ENCODE peak calls at places on chromosome 11, in nine cellular contexts. One of them, this sample, is unnamed.

GRCh38 chr11:46116007-46116711 is 5.1 kb downstream of the PHF21A start:
- DNase-seq in activated CD4-positive, alpha-beta T cell treated with anti-CD3 and anti-CD28 coated beads for 24 hours: no peak
- DNase-seq in bronchial epithelial cell: no peak
- DNase-seq in GOT3: no peak
- DNase-seq in naive thymus-derived CD8-positive, alpha-beta T cell: no peak
- DNase-seq in ureter: no peak
- DNase-seq in EH: no peak
- DNase-seq in activated T-helper 1 cell treated with anti-CD3 and anti-CD28 coated beads, Interleukin-12 subunit alpha, Interleukin-12 subunit beta, Interleukin-2, Interleukin-4 antibody, amounts not matched to agents 30 ng/mL and 10 ng/mL and 1 ng/mL, durations not matched to agents 14 hours and 24 hours and 36 hours: no peak
- DNase-seq in uterus: no peak
- DNase-seq in this sample: no peak

GRCh38 chr11:70212227-70212811 is 9.2 kb downstream of the FADD start:
- DNase-seq in activated CD4-positive, alpha-beta T cell treated with anti-CD3 and anti-CD28 coated beads for 24 hours: no peak
- DNase-seq in bronchial epithelial cell: no peak
- DNase-seq in GOT3: no peak
- DNase-seq in naive thymus-derived CD8-positive, alpha-beta T cell: no peak
- DNase-seq in ureter: no peak
- DNase-seq in EH: no peak
- DNase-seq in activated T-helper 1 cell treated with anti-CD3 and anti-CD28 coated beads, Interleukin-12 subunit alpha, Interleukin-12 subunit beta, Interleukin-2, Interleukin-4 antibody, amounts not matched to agents 30 ng/mL and 10 ng/mL and 1 ng/mL, durations not matched to agents 14 hours and 24 hours and 36 hours: no peak
- DNase-seq in uterus: no peak
- DNase-seq in this sample: no peak

GRCh38 chr11:22707119-22707899 is 40.9 kb downstream of the GAS2 start:
- DNase-seq in activated CD4-positive, alpha-beta T cell treated with anti-CD3 and anti-CD28 coated beads for 24 hours: no peak
- DNase-seq in bronchial epithelial cell: no peak
- DNase-seq in GOT3: no peak
- DNase-seq in naive thymus-derived CD8-positive, alpha-beta T cell: no peak
- DNase-seq in ureter: no peak
- DNase-seq in EH: no peak
- DNase-seq in activated T-helper 1 cell treated with anti-CD3 and anti-CD28 coated beads, Interleukin-12 subunit alpha, Interleukin-12 subunit beta, Interleukin-2, Interleukin-4 antibody, amounts not matched to agents 30 ng/mL and 10 ng/mL and 1 ng/mL, durations not matched to agents 14 hours and 24 hours and 36 hours: no peak
- DNase-seq in uterus: no peak
- DNase-seq in this sample: no peak

GRCh38 chr11:130675456-130675855 is 227.0 kb downstream of the ADAMTS15 start:
- DNase-seq in activated CD4-positive, alpha-beta T cell treated with anti-CD3 and anti-CD28 coated beads for 24 hours: no peak
- DNase-seq in bronchial epithelial cell: no peak
- DNase-seq in GOT3: no peak
- DNase-seq in naive thymus-derived CD8-positive, alpha-beta T cell: no peak
- DNase-seq in ureter: no peak
- DNase-seq in EH: peak; percentile 69
- DNase-seq in activated T-helper 1 cell treated with anti-CD3 and anti-CD28 coated beads, Interleukin-12 subunit alpha, Interleukin-12 subunit beta, Interleukin-2, Interleukin-4 antibody, amounts not matched to agents 30 ng/mL and 10 ng/mL and 1 ng/mL, durations not matched to agents 14 hours and 24 hours and 36 hours: no peak
- DNase-seq in uterus: peak; percentile 59
- DNase-seq in this sample: peak; percentile 100

GRCh38 chr11:22459053-22459452 is 120.9 kb downstream of the SLC17A6 start:
- DNase-seq in activated CD4-positive, alpha-beta T cell treated with anti-CD3 and anti-CD28 coated beads for 24 hours: no peak
- DNase-seq in bronchial epithelial cell: peak; percentile 94
- DNase-seq in GOT3: no peak
- DNase-seq in naive thymus-derived CD8-positive, alpha-beta T cell: no peak
- DNase-seq in ureter: no peak
- DNase-seq in EH: peak; percentile 39
- DNase-seq in activated T-helper 1 cell treated with anti-CD3 and anti-CD28 coated beads, Interleukin-12 subunit alpha, Interleukin-12 subunit beta, Interleukin-2, Interleukin-4 antibody, amounts not matched to agents 30 ng/mL and 10 ng/mL and 1 ng/mL, durations not matched to agents 14 hours and 24 hours and 36 hours: no peak
- DNase-seq in uterus: no peak
- DNase-seq in this sample: no peak

GRCh38 chr11:8263109-8263768 is 439 bp downstream of the LMO1 start:
- DNase-seq in activated CD4-positive, alpha-beta T cell treated with anti-CD3 and anti-CD28 coated beads for 24 hours: no peak
- DNase-seq in bronchial epithelial cell: no peak
- DNase-seq in GOT3: no peak
- DNase-seq in naive thymus-derived CD8-positive, alpha-beta T cell: no peak
- DNase-seq in ureter: no peak
- DNase-seq in EH: peak; percentile 15
- DNase-seq in activated T-helper 1 cell treated with anti-CD3 and anti-CD28 coated beads, Interleukin-12 subunit alpha, Interleukin-12 subunit beta, Interleukin-2, Interleukin-4 antibody, amounts not matched to agents 30 ng/mL and 10 ng/mL and 1 ng/mL, durations not matched to agents 14 hours and 24 hours and 36 hours: no peak
- DNase-seq in uterus: peak; percentile 3
- DNase-seq in this sample: peak; percentile 10

GRCh38 chr11:280762-281485 is 2.7 kb downstream of the NLRP6 start:
- DNase-seq in activated CD4-positive, alpha-beta T cell treated with anti-CD3 and anti-CD28 coated beads for 24 hours: no peak
- DNase-seq in bronchial epithelial cell: no peak
- DNase-seq in GOT3: no peak
- DNase-seq in naive thymus-derived CD8-positive, alpha-beta T cell: no peak
- DNase-seq in ureter: peak; percentile 44
- DNase-seq in EH: no peak
- DNase-seq in activated T-helper 1 cell treated with anti-CD3 and anti-CD28 coated beads, Interleukin-12 subunit alpha, Interleukin-12 subunit beta, Interleukin-2, Interleukin-4 antibody, amounts not matched to agents 30 ng/mL and 10 ng/mL and 1 ng/mL, durations not matched to agents 14 hours and 24 hours and 36 hours: no peak
- DNase-seq in uterus: peak; percentile 8
- DNase-seq in this sample: no peak

GRCh38 chr11:117023178-117023577 is 75.0 kb downstream of the SIK3 start:
- DNase-seq in activated CD4-positive, alpha-beta T cell treated with anti-CD3 and anti-CD28 coated beads for 24 hours: no peak
- DNase-seq in bronchial epithelial cell: no peak
- DNase-seq in GOT3: no peak
- DNase-seq in naive thymus-derived CD8-positive, alpha-beta T cell: no peak
- DNase-seq in ureter: no peak
- DNase-seq in EH: no peak
- DNase-seq in activated T-helper 1 cell treated with anti-CD3 and anti-CD28 coated beads, Interleukin-12 subunit alpha, Interleukin-12 subunit beta, Interleukin-2, Interleukin-4 antibody, amounts not matched to agents 30 ng/mL and 10 ng/mL and 1 ng/mL, durations not matched to agents 14 hours and 24 hours and 36 hours: no peak
- DNase-seq in uterus: no peak
- DNase-seq in this sample: no peak

GRCh38 chr11:848380-848931 is 5.8 kb downstream of the TSPAN4 start:
- DNase-seq in activated CD4-positive, alpha-beta T cell treated with anti-CD3 and anti-CD28 coated beads for 24 hours: peak; percentile 47
- DNase-seq in bronchial epithelial cell: no peak
- DNase-seq in GOT3: no peak
- DNase-seq in naive thymus-derived CD8-positive, alpha-beta T cell: peak; percentile 81
- DNase-seq in ureter: no peak
- DNase-seq in EH: peak; percentile 52
- DNase-seq in activated T-helper 1 cell treated with anti-CD3 and anti-CD28 coated beads, Interleukin-12 subunit alpha, Interleukin-12 subunit beta, Interleukin-2, Interleukin-4 antibody, amounts not matched to agents 30 ng/mL and 10 ng/mL and 1 ng/mL, durations not matched to agents 14 hours and 24 hours and 36 hours: peak; percentile 60
- DNase-seq in uterus: no peak
- DNase-seq in this sample: no peak

GRCh38 chr11:30992513-30992849 is 377.1 kb downstream of the DCDC1 start:
- DNase-seq in activated CD4-positive, alpha-beta T cell treated with anti-CD3 and anti-CD28 coated beads for 24 hours: no peak
- DNase-seq in bronchial epithelial cell: no peak
- DNase-seq in GOT3: no peak
- DNase-seq in naive thymus-derived CD8-positive, alpha-beta T cell: no peak
- DNase-seq in ureter: no peak
- DNase-seq in EH: no peak
- DNase-seq in activated T-helper 1 cell treated with anti-CD3 and anti-CD28 coated beads, Interleukin-12 subunit alpha, Interleukin-12 subunit beta, Interleukin-2, Interleukin-4 antibody, amounts not matched to agents 30 ng/mL and 10 ng/mL and 1 ng/mL, durations not matched to agents 14 hours and 24 hours and 36 hours: no peak
- DNase-seq in uterus: no peak
- DNase-seq in this sample: no peak

GRCh38 chr11:115660072-115660805 is 156.0 kb upstream of the CADM1 start:
- DNase-seq in activated CD4-positive, alpha-beta T cell treated with anti-CD3 and anti-CD28 coated beads for 24 hours: no peak
- DNase-seq in bronchial epithelial cell: no peak
- DNase-seq in GOT3: no peak
- DNase-seq in naive thymus-derived CD8-positive, alpha-beta T cell: no peak
- DNase-seq in ureter: no peak
- DNase-seq in EH: peak; percentile 3
- DNase-seq in activated T-helper 1 cell treated with anti-CD3 and anti-CD28 coated beads, Interleukin-12 subunit alpha, Interleukin-12 subunit beta, Interleukin-2, Interleukin-4 antibody, amounts not matched to agents 30 ng/mL and 10 ng/mL and 1 ng/mL, durations not matched to agents 14 hours and 24 hours and 36 hours: no peak
- DNase-seq in uterus: no peak
- DNase-seq in this sample: no peak

This sample was measured in myocyte.